ENCODE peak calls at places on chromosomes 12 and 14, in four cellular contexts. L is fibroblast of lung, U is mesendoderm, A is neural progenitor cell. X is an unnamed sample.

GRCh38 chr12:128259556-128260070 is 7.4 kb upstream of the TMEM132C start:
- DNase-seq in U (peak), A (peak), L (peak), X (peak)

GRCh38 chr12:106985479-106985878 is 1.5 kb downstream of the MTERF2 start:
- DNase-seq in L (no peak), A (peak), U (no peak), X (no peak)

GRCh38 chr12:105110851-105111250 is 3.3 kb downstream of the WASHC4 start:
- DNase-seq in U (no peak), L (no peak), A (no peak), X (peak)

GRCh38 chr12:127381681-127382080 is 885.3 kb upstream of the TMEM132C start:
- DNase-seq in U (no peak), A (no peak), L (no peak), X (no peak)

GRCh38 chr12:111685322-111685810 is 390 bp downstream of the BRAP start:
- DNase-seq in U (peak), L (peak), A (no peak), X (no peak)

GRCh38 chr12:130127527-130127908 is 34.7 kb upstream of the FZD10 start:
- DNase-seq in A (no peak), U (peak), L (no peak), X (peak)

GRCh38 chr14:28361486-28361885 is 405.1 kb upstream of the FOXG1 start:
- DNase-seq in U (peak), L (no peak), A (no peak), X (no peak)

GRCh38 chr12:14567311-14568195 is at the start of gene PLBD1:
- DNase-seq in U (peak), L (peak), A (peak), X (peak)

GRCh38 chr12:13282861-13283260 is 86.3 kb downstream of the EMP1 start:
- DNase-seq in U (no peak), L (no peak), A (no peak), X (no peak)

GRCh38 chr12:2743478-2743877 is 51.3 kb upstream of the FKBP4 start:
- DNase-seq in U (no peak), A (no peak), L (no peak), X (no peak)

GRCh38 chr14:21096889-21097615 is 1.4 kb downstream of the ZNF219 start:
- DNase-seq in A (no peak), L (no peak), U (peak), X (no peak)

GRCh38 chr12:99232324-99232723 is 415.2 kb upstream of the GARIN6 start:
- DNase-seq in A (peak), U (peak), L (no peak), X (no peak)

GRCh38 chr14:92397839-92398564 is 75.0 kb downstream of the SLC24A4 start:
- DNase-seq in L (no peak), A (no peak), U (no peak), X (peak)

GRCh38 chr14:34064349-34064748 is 113.5 kb upstream of the EGLN3 start:
- DNase-seq in L (peak), U (no peak), A (no peak), X (peak)

GRCh38 chr14:102362084-102362483 is 606 bp downstream of the CINP start:
- DNase-seq in U (no peak), A (peak), L (peak), X (peak)

GRCh38 chr14:78074546-78074945 is 95.6 kb upstream of the NRXN3 start:
- DNase-seq in L (no peak), A (no peak), U (no peak), X (no peak)

GRCh38 chr14:91878274-91878673 is 10.9 kb upstream of the TC2N start:
- DNase-seq in U (no peak), A (no peak), L (no peak), X (no peak)

GRCh38 chr14:104596927-104597351 is 7.6 kb downstream of the TMEM179 start:
- DNase-seq in U (no peak), A (no peak), L (no peak), X (no peak)

GRCh38 chr12:47881826-47882427 is 22.9 kb downstream of the VDR start:
- DNase-seq in U (no peak), A (no peak), L (peak), X (peak)

GRCh38 chr14:21999400-21999799 is 325.8 kb upstream of the OR4E1 start:
- DNase-seq in L (no peak), U (no peak), A (no peak), X (no peak)

GRCh38 chr12:132620113-132620892 is 1.7 kb downstream of the P2RX2 start:
- DNase-seq in L (no peak), U (no peak), A (no peak), X (no peak)

GRCh38 chr12:46359667-46360280 is 12.8 kb downstream of the SLC38A2 start:
- DNase-seq in A (no peak), L (peak), U (no peak), X (no peak)

GRCh38 chr12:131734336-131735152 is 23.7 kb downstream of the SFSWAP start:
- DNase-seq in U (no peak), L (no peak), A (no peak), X (no peak)

GRCh38 chr12:34346372-34347034 is 324.2 kb downstream of the ALG10 start:
- DNase-seq in U (no peak), A (no peak), L (no peak), X (no peak)

DNA sequence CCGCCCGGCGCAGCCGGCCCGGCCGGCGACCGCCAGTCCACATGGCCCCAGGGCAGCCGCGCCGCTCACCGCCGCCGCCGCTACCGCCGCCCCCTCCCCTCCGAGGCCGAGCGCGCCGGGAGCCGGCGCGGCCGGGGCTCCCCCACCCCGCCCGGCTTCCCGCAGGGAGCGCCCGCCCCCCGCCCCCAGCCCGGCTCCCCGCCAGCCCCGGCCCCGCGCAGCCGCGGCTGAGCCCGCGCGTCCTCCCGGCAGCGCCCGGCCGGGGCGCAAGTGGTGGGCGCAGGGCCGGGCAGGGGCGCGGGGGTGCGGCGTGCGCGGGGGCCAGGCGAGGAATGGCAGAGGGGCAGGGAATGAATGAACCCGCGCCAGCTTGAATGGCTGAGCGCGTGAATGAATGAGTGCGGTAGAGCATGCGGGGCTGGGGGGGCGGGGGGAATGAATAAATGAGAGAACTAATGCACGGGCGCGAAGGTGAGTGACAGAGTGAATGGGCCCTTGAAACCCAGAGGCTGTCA is at the start of gene BEGAIN:
- DNase-seq in L (no peak), A (peak), U (no peak), X (no peak)
- H3K9ac ChIP-seq in L (no peak), A (no peak), U (peak), X (peak)

GRCh38 chr12:6547566-6547965 is 8.3 kb downstream of the IFFO1 start:
- DNase-seq in L (no peak), U (no peak), A (no peak), X (no peak)
- H3K27ac ChIP-seq in L (peak), U (no peak), A (no peak), X (peak)

GRCh38 chr12:770474-770873 is 18.1 kb downstream of the WNK1 start:
- DNase-seq in A (no peak), L (no peak), U (no peak), X (no peak)
- H3K4me3 ChIP-seq in A (no peak), L (no peak), U (no peak), X (no peak)

DNA sequence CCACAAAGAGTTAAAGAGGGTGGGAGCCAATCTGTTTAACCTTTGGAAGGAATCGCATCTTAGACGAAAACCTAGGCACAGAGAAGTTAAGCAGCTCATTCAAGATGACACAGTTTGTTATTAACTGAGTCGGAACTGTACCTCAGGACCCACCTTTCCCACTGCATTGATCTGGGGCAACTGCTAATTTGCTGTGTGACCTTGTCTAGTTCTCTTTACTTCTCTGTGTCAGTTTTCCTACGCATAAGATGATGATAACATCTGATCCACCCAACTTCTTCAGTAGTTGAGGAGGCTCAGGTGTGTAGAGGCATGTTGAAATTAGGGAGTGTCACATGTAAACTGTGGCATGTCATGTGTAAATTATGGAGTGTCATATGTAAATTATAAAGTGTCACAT is 186.2 kb downstream of the ZFP36L1 start:
- DNase-seq in A (no peak), U (no peak), L (no peak), X (no peak)
- H3K9ac ChIP-seq in A (no peak), U (no peak), L (no peak), X (no peak)

GRCh38 chr12:116184766-116185165 is 92.7 kb downstream of the MED13L start:
- DNase-seq in A (no peak), L (no peak), U (no peak), X (peak)

GRCh38 chr12:116188581-116188980 is 88.9 kb downstream of the MED13L start:
- DNase-seq in L (no peak), U (no peak), A (no peak), X (no peak)

GRCh38 chr12:116183741-116184141 is 93.8 kb downstream of the MED13L start:
- DNase-seq in A (peak), L (peak), U (no peak), X (peak)

GRCh38 chr12:116187158-116187511 is 90.4 kb downstream of the MED13L start:
- DNase-seq in U (no peak), A (no peak), L (no peak), X (no peak)

GRCh38 chr12:116186482-116187157 is 90.9 kb downstream of the MED13L start:
- DNase-seq in U (no peak), A (no peak), L (no peak), X (no peak)
- H3K27ac ChIP-seq in U (no peak), A (no peak), L (no peak), X (no peak)

GRCh38 chr14:24399981-24400718 is 1.3 kb downstream of the NYNRIN start:
- DNase-seq in U (no peak), L (peak), A (no peak), X (no peak)
- H3K4me3 ChIP-seq in U (no peak), L (peak), A (peak), X (peak)

GRCh38 chr14:73746540-73747385 is 32.6 kb upstream of the PNMA1 start:
- DNase-seq in U (no peak), L (no peak), A (peak), X (no peak)
- H3K9ac ChIP-seq in U (no peak), L (no peak), A (no peak), X (no peak)

GRCh38 chr12:94206886-94207285 is 58.5 kb downstream of the PLXNC1 start:
- DNase-seq in A (no peak), L (peak), U (no peak), X (no peak)

GRCh38 chr12:94211011-94211410 is 62.6 kb downstream of the PLXNC1 start:
- DNase-seq in U (no peak), A (no peak), L (no peak), X (no peak)

GRCh38 chr12:94207467-94208432 is 59.4 kb downstream of the PLXNC1 start:
- DNase-seq in L (peak), U (no peak), A (no peak), X (no peak)

GRCh38 chr12:94209240-94209639 is 60.9 kb downstream of the PLXNC1 start:
- DNase-seq in A (no peak), U (no peak), L (no peak), X (no peak)

DNA sequence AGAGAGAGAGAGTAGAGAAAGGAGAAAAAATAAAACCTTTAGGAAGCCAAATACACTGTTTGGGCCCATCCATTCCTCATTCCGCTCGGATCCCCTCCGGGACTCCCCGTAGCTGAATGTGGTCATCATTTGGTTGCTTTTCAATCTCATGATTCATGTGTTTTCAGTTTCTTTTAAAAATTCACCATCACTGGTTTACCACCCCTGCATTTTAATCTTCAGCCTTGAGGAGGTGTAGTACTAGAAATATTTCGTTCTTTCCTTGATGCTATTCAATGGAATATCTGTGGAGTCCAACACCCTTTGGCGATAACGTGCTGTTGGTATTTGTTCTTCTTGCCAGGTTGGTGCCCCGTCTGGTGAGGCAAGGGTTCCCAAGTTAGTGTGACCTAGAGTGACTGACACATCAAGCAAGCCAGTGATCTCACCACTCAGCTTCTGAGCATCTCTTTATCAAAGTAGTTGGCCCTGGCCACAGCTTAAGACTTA is 60.1 kb downstream of the PLXNC1 start:
- DNase-seq in U (no peak), L (no peak), A (no peak), X (no peak)
- H3K27ac ChIP-seq in U (no peak), L (no peak), A (no peak), X (no peak)

GRCh38 chr12:52878507-52879393 is 26.1 kb downstream of the KRT8 start:
- DNase-seq in L (no peak), A (no peak), U (no peak), X (no peak)
- H3K4me3 ChIP-seq in L (no peak), A (peak), U (no peak), X (peak)